ENCODE peak calls at places on chromosomes 6 and 20, in ten cellular contexts. K is activated naive CD4-positive, alpha-beta T cell; N is T follicular helper cell; V is T-helper 1 cell; M is endothelial cell; Q is stimulated activated CD4-positive, alpha-beta T cell treated with anti-CD3 and anti-CD28 coated beads, TNF-alpha, amount 100 ng/mL, for 4 hours; Y is GM04504; D is tibial nerve; S is NCI-H748 treated with DMSO at 0.1 percent for 48 hours; X is NCI-H1105. I is an unnamed sample.

GRCh38 chr20:46230811-46231282 is 77.5 kb downstream of the CDH22 start:
- DNase-seq in K (no peak), N (no peak), V (no peak), M (peak), Q (no peak), Y (no peak), D (no peak), S (no peak), X (no peak), I (no peak)

GRCh38 chr20:6765469-6766058 is 1.9 kb upstream of the BMP2 start:
- DNase-seq in K (no peak), N (no peak), V (no peak), M (no peak), Q (no peak), Y (peak), D (no peak), S (peak), X (peak), I (peak)

GRCh38 chr6:139367810-139368321 is 6.6 kb downstream of the CITED2 start:
- DNase-seq in K (no peak), N (no peak), V (no peak), M (no peak), Q (no peak), Y (no peak), D (no peak), S (no peak), X (no peak), I (no peak)

GRCh38 chr20:19928379-19929360 is 88.5 kb upstream of the NAA20 start:
- DNase-seq in K (no peak), N (no peak), V (no peak), M (no peak), Q (no peak), Y (no peak), D (no peak), S (no peak), X (no peak), I (no peak)

GRCh38 chr20:14493408-14493807 is 156.0 kb upstream of the FLRT3 start:
- DNase-seq in K (no peak), N (no peak), V (no peak), M (no peak), Q (no peak), Y (no peak), D (no peak), S (no peak), X (no peak), I (no peak)

GRCh38 chr6:31901415-31901952 is 402 bp downstream of the ZBTB12 start:
- DNase-seq in K (peak), N (peak), V (peak), M (no peak), Q (peak), Y (no peak), D (peak), S (no peak), X (peak), I (no peak)

GRCh38 chr6:121093928-121094327 is 240.4 kb downstream of the TBC1D32 start:
- DNase-seq in K (no peak), N (no peak), V (no peak), M (no peak), Q (no peak), Y (no peak), D (no peak), S (no peak), X (no peak), I (no peak)

GRCh38 chr6:45688180-45688579 is 310.4 kb upstream of the SUPT3H start:
- DNase-seq in K (no peak), N (no peak), V (no peak), M (no peak), Q (no peak), Y (no peak), D (no peak), S (no peak), X (no peak), I (no peak)

GRCh38 chr6:160979063-160979708 is 12.4 kb upstream of the MAP3K4 start:
- DNase-seq in K (no peak), N (no peak), V (no peak), M (no peak), Q (no peak), Y (no peak), D (no peak), S (no peak), X (no peak), I (no peak)

GRCh38 chr6:166105341-166106075 is 62.1 kb downstream of the TBXT start:
- DNase-seq in K (no peak), N (no peak), V (no peak), M (no peak), Q (no peak), Y (no peak), D (no peak), S (no peak), X (no peak), I (no peak)

GRCh38 chr6:11140061-11140460 is 28.5 kb upstream of the ERVFRD-1 start:
- DNase-seq in K (no peak), N (no peak), V (no peak), M (no peak), Q (no peak), Y (no peak), D (no peak), S (no peak), X (no peak), I (no peak)

GRCh38 chr6:4973972-4974885 is 29.6 kb downstream of the RPP40 start:
- DNase-seq in K (no peak), N (no peak), V (no peak), M (peak), Q (no peak), Y (no peak), D (no peak), S (peak), X (peak), I (peak)

GRCh38 chr20:57175397-57176010 is 90.9 kb downstream of the BMP7 start:
- DNase-seq in K (no peak), N (no peak), V (no peak), M (no peak), Q (no peak), Y (no peak), D (no peak), S (no peak), X (no peak), I (no peak)

GRCh38 chr20:41334036-41334435 is 6.6 kb upstream of the LPIN3 start:
- DNase-seq in K (no peak), N (no peak), V (no peak), M (no peak), Q (no peak), Y (no peak), D (no peak), S (no peak), X (no peak), I (no peak)

GRCh38 chr20:38604873-38605303 is 3.3 kb downstream of the ARHGAP40 start:
- DNase-seq in K (no peak), N (no peak), V (no peak), M (no peak), Q (no peak), Y (no peak), D (no peak), S (no peak), X (no peak), I (no peak)

I was measured in NCI-H2029 treated with DMSO at 0.1 percent for 48 hours.